ENCODE peak calls at places on chromosomes 3 and 15, in four cellular contexts. X, W, J and N are unnamed samples. For H3K27me3 and H3K4me1, the result is how much of the 10 kb centered on the place peaks cover.

GRCh38 chr15:90592144-90592887 is 62.6 kb downstream of the CRTC3 start:
- DNase-seq in W (peak), J (no peak), X (no peak), N (no peak)

GRCh38 chr15:52180196-52180835 is 10.9 kb downstream of the GNB5 start:
- DNase-seq in W (no peak), J (no peak), X (no peak), N (no peak)

GRCh38 chr3:76083992-76084391 is 298.6 kb upstream of the ZNF717 start:
- DNase-seq in J (no peak), X (no peak), W (no peak), N (no peak)

GRCh38 chr3:173750095-173750494 is 352.6 kb downstream of the NLGN1 start:
- DNase-seq in X (no peak), J (no peak), W (no peak), N (no peak)

GRCh38 chr15:66617137-66618090 is 51.6 kb upstream of the LCTL start:
- DNase-seq in W (no peak), X (peak), J (peak), N (peak)

GRCh38 chr15:58457466-58457965 is 25.7 kb downstream of the LIPC start:
- DNase-seq in X (no peak), J (no peak), W (no peak), N (no peak)

GRCh38 chr15:69082041-69082502 is 67.6 kb downstream of the NOX5 start:
- DNase-seq in J (peak), W (no peak), X (peak), N (peak)

GRCh38 chr3:171358171-171358890 is 101.9 kb downstream of the TNIK start:
- DNase-seq in X (no peak), W (no peak), J (no peak), N (no peak)

GRCh38 chr3:105580551-105580950 is 213.8 kb downstream of the ALCAM start:
- DNase-seq in X (no peak), J (no peak), W (no peak), N (no peak)

GRCh38 chr15:34217587-34218225 is 7.1 kb upstream of the EMC4 start:
- DNase-seq in W (no peak), X (no peak), J (no peak), N (no peak)

GRCh38 chr3:193637831-193638230 is 44.8 kb downstream of the OPA1 start:
- DNase-seq in X (no peak), J (no peak), W (no peak), N (no peak)

GRCh38 chr3:194286747-194287146 is 64.4 kb downstream of the CPN2 start:
- DNase-seq in W (no peak), J (no peak), X (peak), N (peak)

GRCh38 chr3:37202035-37202434 is 27.7 kb upstream of the LRRFIP2 start:
- DNase-seq in J (no peak), W (no peak), X (no peak), N (no peak)

GRCh38 chr3:32313723-32314473 is 75.4 kb downstream of the CMTM8 start:
- DNase-seq in X (no peak), J (no peak), W (no peak), N (no peak)

GRCh38 chr15:26967719-26968269 is 3.2 kb upstream of the GABRG3 start:
- DNase-seq in X (no peak), W (no peak), J (no peak), N (no peak)

GRCh38 chr3:49826016-49826415 is 12.3 kb upstream of the UBA7 start:
- DNase-seq in J (no peak), X (no peak), W (no peak), N (no peak)

GRCh38 chr15:92097473-92098178 is 244.1 kb downstream of the SLCO3A1 start:
- DNase-seq in X (peak), J (no peak), W (peak), N (no peak)

GRCh38 chr15:69459063-69459462 is 6.4 kb downstream of the RPLP1 start:
- DNase-seq in X (no peak), J (no peak), W (no peak), N (no peak)

GRCh38 chr3:175346573-175347356 is 487.6 kb downstream of the NAALADL2 start:
- DNase-seq in W (no peak), J (peak), X (peak), N (peak)

GRCh38 chr3:80190051-80190450 is 422.3 kb upstream of the ROBO1 start:
- DNase-seq in J (no peak), X (no peak), W (no peak), N (no peak)

GRCh38 chr3:56205406-56205805 is 262.9 kb downstream of the ERC2 start:
- DNase-seq in J (no peak), X (no peak), W (no peak), N (no peak)

GRCh38 chr3:143207338-143207961 is 87.9 kb downstream of the CHST2 start:
- DNase-seq in W (no peak), X (no peak), J (no peak), N (no peak)

GRCh38 chr3:193941486-193941885 is 194.5 kb upstream of the HES1 start:
- DNase-seq in J (no peak), W (no peak), X (no peak), N (no peak)

DNA sequence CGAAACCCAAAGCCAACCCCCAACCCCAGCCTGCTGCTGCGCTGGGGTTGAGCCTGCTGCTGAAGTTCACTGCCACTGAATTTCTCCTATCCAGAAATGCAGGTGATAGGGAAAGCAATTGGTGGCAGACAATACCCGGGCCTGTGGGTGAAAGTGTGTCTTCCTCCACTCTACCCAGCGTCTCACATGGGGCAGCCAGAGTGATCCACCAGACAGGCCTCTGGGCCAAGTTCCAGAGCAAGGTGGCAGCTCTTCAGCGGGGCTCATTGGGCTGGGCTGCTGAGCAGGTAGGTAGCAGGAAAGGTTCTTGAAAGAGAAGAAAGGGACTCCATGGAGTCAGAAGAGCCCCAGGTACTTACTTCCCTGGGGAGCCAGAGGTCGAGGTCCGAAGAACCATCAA is 6.0 kb downstream of the ADCY5 start:
- DNase-seq in W (no peak), J (no peak), X (no peak), N (no peak)
- H3K27me3 ChIP-seq in W (under half), J (under half), X (under half), N (under half)

GRCh38 chr3:98921957-98922356 is 20.5 kb upstream of the DCBLD2 start:
- DNase-seq in X (no peak), W (no peak), J (no peak), N (no peak)
- TF ChIP-seq CTCF in X (no peak), W (no peak), J (no peak), N (no peak)

GRCh38 chr15:98872777-98873176 is 134.8 kb downstream of the PGPEP1L start:
- DNase-seq in X (no peak), J (no peak), W (no peak), N (no peak)
- H3K4me1 ChIP-seq in X (under half), J (half or more), W (under half), N (half or more)

GRCh38 chr15:73760330-73760729 is 7.2 kb upstream of the INSYN1 start:
- DNase-seq in X (no peak), J (no peak), W (no peak), N (no peak)
- H3K27me3 ChIP-seq in X (under half), J (under half), W (under half), N (half or more)

DNA sequence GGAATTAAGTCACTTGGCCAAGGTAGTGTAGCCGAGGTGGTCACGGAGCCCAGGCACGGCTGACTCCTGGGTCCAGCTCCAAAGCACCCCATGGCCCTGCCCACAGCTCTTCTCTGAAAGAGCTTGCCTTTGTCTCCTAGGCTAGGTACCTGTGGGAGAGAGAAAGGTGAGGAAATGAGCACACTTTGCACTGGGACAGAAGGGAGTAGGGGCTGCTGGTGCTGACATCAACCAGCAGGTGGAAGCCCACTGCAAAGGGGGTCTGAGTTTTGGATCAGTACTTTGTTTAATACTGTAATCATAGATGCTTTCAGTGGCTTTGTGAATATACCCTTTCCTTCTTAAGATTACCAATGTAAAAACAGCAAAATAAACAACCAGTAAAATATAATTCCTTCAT is 128.3 kb upstream of the EIF1B start:
- DNase-seq in X (no peak), W (no peak), J (no peak), N (no peak)
- TF ChIP-seq CTCF in X (no peak), W (no peak), J (no peak), N (no peak)

DNA sequence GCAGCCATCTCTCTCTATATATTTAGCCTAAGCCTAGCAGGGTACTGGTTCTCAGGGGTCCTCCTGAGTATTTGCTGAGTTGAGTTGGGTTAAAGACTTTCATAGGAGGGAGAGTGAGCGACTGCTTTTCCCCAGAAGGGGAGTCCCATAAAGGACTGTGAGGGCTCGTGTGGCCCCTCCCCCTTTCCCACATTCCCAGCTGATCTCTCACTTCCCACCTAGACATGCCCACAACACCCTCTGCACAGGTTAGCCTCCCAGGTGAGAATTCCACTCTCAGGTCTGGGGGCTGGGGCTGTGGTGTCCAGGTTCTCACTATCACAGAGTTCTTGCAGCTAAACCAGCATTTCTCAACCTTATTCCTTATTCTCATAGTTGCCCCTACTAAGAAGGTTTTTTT is 15.8 kb downstream of the EPHB1 start:
- DNase-seq in X (no peak), W (no peak), J (no peak), N (no peak)
- H3K4me1 ChIP-seq in X (under half), W (under half), J (under half), N (under half)

GRCh38 chr3:126900859-126901540 is 81.9 kb upstream of the PLXNA1 start:
- DNase-seq in J (no peak), X (no peak), W (no peak), N (peak)
- H3K27me3 ChIP-seq in J (under half), X (under half), W (under half), N (under half)

DNA sequence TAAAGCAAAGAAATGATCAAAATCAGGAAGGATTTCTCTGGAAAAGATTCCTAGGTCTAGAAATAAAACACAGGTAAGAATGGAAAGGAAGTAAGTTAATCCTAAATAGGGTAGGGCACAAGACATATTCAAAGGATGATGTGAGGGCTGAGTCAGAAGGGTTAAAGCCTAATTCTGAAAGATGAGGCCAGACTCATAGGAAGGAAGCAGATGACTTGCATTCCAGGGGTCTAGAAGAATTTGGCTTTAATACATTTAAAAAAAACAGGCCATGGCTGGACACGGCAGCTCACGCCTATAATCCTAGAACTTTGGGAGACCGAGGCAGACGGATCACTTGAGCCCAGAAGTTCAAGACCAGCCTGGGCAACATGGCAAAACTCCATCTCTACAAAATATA is 3.2 kb downstream of the SSR3 start:
- DNase-seq in J (no peak), X (no peak), W (no peak), N (no peak)
- TF ChIP-seq CTCF in J (no peak), X (no peak), W (no peak), N (no peak)

GRCh38 chr3:149585401-149585726 is 72.5 kb downstream of the WWTR1 start:
- DNase-seq in J (no peak), X (no peak), W (no peak), N (no peak)
- H3K4me1 ChIP-seq in J (half or more), X (under half), W (under half), N (half or more)

GRCh38 chr15:83108266-83109219 is 1.1 kb downstream of the TM6SF1 start:
- DNase-seq in J (peak), X (peak), W (no peak), N (peak)

GRCh38 chr15:83107841-83108181 is 366 bp downstream of the TM6SF1 start:
- DNase-seq in X (no peak), J (peak), W (no peak), N (no peak)

GRCh38 chr15:83111149-83111548 is 3.7 kb downstream of the TM6SF1 start:
- DNase-seq in J (no peak), W (no peak), X (no peak), N (no peak)

GRCh38 chr15:83110361-83110760 is 2.9 kb downstream of the TM6SF1 start:
- DNase-seq in J (no peak), W (no peak), X (no peak), N (no peak)

DNA sequence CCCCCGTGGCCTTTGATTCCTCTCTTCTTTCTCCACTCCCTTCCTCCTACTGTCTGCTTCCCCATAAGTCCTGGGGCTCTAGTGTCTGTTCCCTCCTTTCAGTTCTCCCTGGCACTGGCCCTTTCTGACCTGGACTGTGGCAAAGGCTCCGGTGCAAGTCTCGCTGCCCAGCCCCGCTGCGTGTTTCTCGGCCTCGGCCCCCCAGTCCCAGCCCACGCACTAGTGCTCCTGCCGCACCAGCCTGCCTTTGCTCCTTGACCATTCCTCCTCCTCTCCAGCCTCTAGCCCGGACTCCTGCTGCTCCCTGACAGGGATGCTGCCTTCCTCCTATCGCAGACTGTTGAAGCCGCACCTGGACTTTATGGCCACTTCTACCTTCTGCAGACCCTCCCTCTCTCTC is 2.1 kb downstream of the TM6SF1 start:
- DNase-seq in J (peak), W (no peak), X (no peak), N (no peak)
- H3K27me3 ChIP-seq in J (under half), W (under half), X (under half), N (under half)